ENCODE peak calls at places on chromosomes 16 and 17, in ten cellular contexts. E, R, G, K, Q, V, T, C, J and N are unnamed samples.

GRCh38 chr16:79451196-79451816 is 149.2 kb downstream of the MAF start:
- DNase-seq in E (peak; percentile 88), R (no peak), G (no peak), K (no peak), Q (no peak), V (no peak), T (no peak), C (no peak), J (no peak), N (no peak)

GRCh38 chr17:33983824-33984574 is 271.1 kb upstream of the CCL2 start:
- DNase-seq in E (no peak), R (no peak), G (no peak), K (no peak), Q (no peak), V (no peak), T (no peak), C (no peak), J (peak; percentile 51), N (no peak)

GRCh38 chr16:977096-977701 is 4.4 kb upstream of the SOX8 start:
- DNase-seq in E (no peak), R (no peak), G (no peak), K (no peak), Q (no peak), V (no peak), T (peak; percentile 44), C (no peak), J (no peak), N (no peak)

GRCh38 chr16:80123189-80123588 is 417.6 kb upstream of the DYNLRB2 start:
- DNase-seq in E (no peak), R (peak; percentile 9), G (no peak), K (no peak), Q (no peak), V (no peak), T (no peak), C (no peak), J (no peak), N (no peak)

GRCh38 chr16:68404736-68405345 is 43.5 kb downstream of the SMPD3 start:
- DNase-seq in E (no peak), R (no peak), G (no peak), K (no peak), Q (no peak), V (no peak), T (no peak), C (no peak), J (no peak), N (no peak)

GRCh38 chr16:89536371-89536770 is 24.1 kb upstream of the RPL13 start:
- DNase-seq in E (no peak), R (no peak), G (no peak), K (no peak), Q (no peak), V (no peak), T (no peak), C (no peak), J (no peak), N (no peak)

GRCh38 chr16:86983621-86984020 is 333.6 kb downstream of the C16orf95 start:
- DNase-seq in E (no peak), R (no peak), G (peak; percentile 38), K (no peak), Q (no peak), V (no peak), T (no peak), C (no peak), J (no peak), N (no peak)

GRCh38 chr17:81487487-81488275 is 24.9 kb downstream of the ACTG1 start:
- DNase-seq in E (peak; percentile 74), R (no peak), G (no peak), K (peak; percentile 77), Q (no peak), V (peak; percentile 69), T (peak; percentile 67), C (no peak), J (peak; percentile 84), N (no peak)

GRCh38 chr17:63571632-63572310 is 21.5 kb downstream of the DCAF7 start:
- DNase-seq in E (peak; percentile 74), R (peak; percentile 82), G (no peak), K (no peak), Q (peak; percentile 25), V (peak; percentile 76), T (no peak), C (peak; percentile 31), J (no peak), N (no peak)

GRCh38 chr16:56866955-56867830 is 2.2 kb downstream of the SLC12A3 start:
- DNase-seq in E (peak; percentile 74), R (peak; percentile 48), G (no peak), K (peak; percentile 21), Q (peak; percentile 51), V (peak; percentile 82), T (no peak), C (no peak), J (no peak), N (no peak)

GRCh38 chr16:28184625-28185024 is 27.1 kb downstream of the XPO6 start:
- DNase-seq in E (no peak), R (no peak), G (no peak), K (no peak), Q (no peak), V (no peak), T (no peak), C (no peak), J (no peak), N (no peak)

GRCh38 chr16:51822471-51822870 is 671.4 kb upstream of the SALL1 start:
- DNase-seq in E (no peak), R (no peak), G (no peak), K (no peak), Q (no peak), V (no peak), T (no peak), C (no peak), J (no peak), N (no peak)

GRCh38 chr16:67177743-67178699 is 5.7 kb downstream of the MATCAP1 start:
- DNase-seq in E (peak; percentile 43), R (no peak), G (peak; percentile 74), K (peak; percentile 35), Q (no peak), V (peak; percentile 59), T (peak; percentile 42), C (no peak), J (peak; percentile 75), N (no peak)

GRCh38 chr17:13601317-13601775 is 383 bp downstream of the HS3ST3A1 start:
- DNase-seq in E (peak; percentile 50), R (no peak), G (no peak), K (no peak), Q (no peak), V (no peak), T (no peak), C (no peak), J (no peak), N (no peak)

GRCh38 chr17:77608431-77608830 is 350.1 kb upstream of the TNRC6C start:
- DNase-seq in E (no peak), R (no peak), G (no peak), K (no peak), Q (no peak), V (no peak), T (no peak), C (no peak), J (no peak), N (no peak)

GRCh38 chr17:40315678-40316570 is 6.9 kb downstream of the RARA start:
- DNase-seq in E (peak; percentile 67), R (no peak), G (no peak), K (no peak), Q (no peak), V (no peak), T (no peak), C (no peak), J (no peak), N (peak; percentile 21)

GRCh38 chr17:40317880-40318834 is 9.2 kb downstream of the RARA start:
- DNase-seq in E (peak; percentile 97), R (peak; percentile 93), G (peak; percentile 95), K (peak; percentile 92), Q (peak; percentile 92), V (peak; percentile 96), T (peak; percentile 98), C (peak; percentile 84), J (peak; percentile 95), N (peak; percentile 90)

GRCh38 chr17:40315206-40315605 is 6.2 kb downstream of the RARA start:
- DNase-seq in E (no peak), R (no peak), G (peak; percentile 10), K (no peak), Q (no peak), V (no peak), T (no peak), C (no peak), J (no peak), N (no peak)

GRCh38 chr17:40317345-40317873 is 8.4 kb downstream of the RARA start:
- DNase-seq in E (peak; percentile 72), R (peak; percentile 72), G (no peak), K (peak; percentile 46), Q (no peak), V (peak; percentile 71), T (no peak), C (no peak), J (no peak), N (peak; percentile 29)

GRCh38 chr17:40316571-40317344 is 7.8 kb downstream of the RARA start:
- DNase-seq in E (peak; percentile 42), R (peak; percentile 69), G (peak; percentile 83), K (no peak), Q (no peak), V (peak; percentile 76), T (no peak), C (no peak), J (no peak), N (peak; percentile 23)
- TF ChIP-seq CTCF in E (no peak), R (peak; percentile 11), G (no peak), K (no peak), Q (no peak), V (no peak), T (no peak), C (no peak), J (no peak), N (no peak)

DNA sequence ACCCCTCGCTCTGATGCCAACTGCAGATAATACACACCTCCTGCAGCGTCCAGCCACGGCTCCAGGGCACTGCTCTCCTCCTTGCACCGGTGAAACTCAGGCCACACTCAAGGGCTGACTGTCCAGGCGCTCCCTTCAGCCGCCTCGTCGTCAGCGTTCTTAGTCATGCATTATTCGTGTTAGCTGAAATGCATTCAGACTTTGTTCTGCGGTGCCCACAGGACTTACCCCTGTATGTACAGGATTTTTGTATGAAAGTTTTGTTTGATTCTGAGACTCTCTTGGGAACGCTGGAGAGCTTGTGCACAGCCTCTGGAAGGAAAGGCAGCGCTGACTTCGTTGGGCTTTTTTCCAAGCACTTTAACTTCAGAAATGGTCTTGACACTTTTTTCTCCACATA is 22.1 kb downstream of the CIBAR2 start:
- DNase-seq in E (no peak), R (peak; percentile 37), G (no peak), K (no peak), Q (no peak), V (peak; percentile 34), T (no peak), C (no peak), J (no peak), N (no peak)
- TF ChIP-seq CTCF in E (no peak), R (no peak), G (no peak), K (no peak), Q (no peak), V (no peak), T (no peak), C (no peak), J (no peak), N (no peak)

GRCh38 chr16:17831330-17831729 is 360.6 kb upstream of the XYLT1 start:
- DNase-seq in E (no peak), R (no peak), G (no peak), K (no peak), Q (no peak), V (no peak), T (no peak), C (no peak), J (no peak), N (no peak)
- TF ChIP-seq CTCF in E (no peak), R (peak; percentile 63), G (no peak), K (no peak), Q (no peak), V (no peak), T (no peak), C (peak; percentile 26), J (no peak), N (no peak)

GRCh38 chr17:2094891-2095535 is 40.1 kb downstream of the HIC1 start:
- DNase-seq in E (peak; percentile 33), R (no peak), G (peak; percentile 83), K (no peak), Q (no peak), V (peak; percentile 73), T (peak; percentile 59), C (no peak), J (peak; percentile 72), N (no peak)
- TF ChIP-seq CTCF in E (peak; percentile 8), R (peak; percentile 60), G (peak; percentile 8), K (no peak), Q (peak; percentile 68), V (peak; percentile 66), T (peak; percentile 71), C (peak; percentile 89), J (peak; percentile 60), N (no peak)